ENCODE peak calls at places on chromosomes 16 and 17, in six cellular contexts. B, C, R, J, T and Y are unnamed samples.

GRCh38 chr16:84065536-84066132 is 23.0 kb upstream of the SLC38A8 start:
- DNase-seq in B (no peak), C (peak; percentile 77), R (no peak), J (peak; percentile 85), T (peak; percentile 46), Y (peak; percentile 74)

GRCh38 chr17:77285594-77286390 is 145.0 kb downstream of the SEC14L1 start:
- DNase-seq in B (peak; percentile 84), C (peak; percentile 88), R (peak; percentile 92), J (no peak), T (peak; percentile 81), Y (no peak)

GRCh38 chr17:3765981-3766380 is 35.0 kb downstream of the ITGAE start:
- DNase-seq in B (no peak), C (no peak), R (peak; percentile 43), J (no peak), T (no peak), Y (no peak)

GRCh38 chr16:52773026-52773425 is 226.1 kb upstream of the TOX3 start:
- DNase-seq in B (no peak), C (no peak), R (no peak), J (no peak), T (no peak), Y (no peak)

GRCh38 chr17:48134912-48135480 is 27.4 kb downstream of the SNX11 start:
- DNase-seq in B (no peak), C (no peak), R (no peak), J (peak; percentile 72), T (no peak), Y (peak; percentile 45)

GRCh38 chr16:79754081-79754872 is 153.7 kb upstream of the MAF start:
- DNase-seq in B (no peak), C (no peak), R (no peak), J (no peak), T (no peak), Y (no peak)

GRCh38 chr17:11240041-11240801 is 792 bp upstream of the SHISA6 start:
- DNase-seq in B (no peak), C (no peak), R (peak; percentile 74), J (peak; percentile 89), T (peak; percentile 15), Y (peak; percentile 82)

GRCh38 chr16:1741553-1742165 is 29.7 kb downstream of the NME3 start:
- DNase-seq in B (no peak), C (no peak), R (no peak), J (no peak), T (no peak), Y (no peak)

GRCh38 chr17:6603746-6604325 is 36.7 kb downstream of the KIAA0753 start:
- DNase-seq in B (no peak), C (no peak), R (no peak), J (no peak), T (no peak), Y (no peak)

GRCh38 chr17:34254651-34255380 is at the start of gene CCL2:
- DNase-seq in B (peak; percentile 72), C (peak; percentile 77), R (peak; percentile 83), J (peak; percentile 93), T (peak; percentile 50), Y (peak; percentile 52)

GRCh38 chr17:41060052-41060604 is at the start of gene KRTAP2-3:
- DNase-seq in B (no peak), C (peak; percentile 91), R (no peak), J (no peak), T (no peak), Y (no peak)

GRCh38 chr16:86044881-86045600 is 146.1 kb downstream of the IRF8 start:
- DNase-seq in B (no peak), C (no peak), R (peak; percentile 60), J (peak; percentile 47), T (peak; percentile 24), Y (no peak)

GRCh38 chr16:73043828-73044493 is 4.0 kb downstream of the ZFHX3 start:
- DNase-seq in B (no peak), C (peak; percentile 53), R (no peak), J (no peak), T (no peak), Y (no peak)

GRCh38 chr17:77475012-77475976 is 334.5 kb downstream of the SEC14L1 start:
- DNase-seq in B (no peak), C (peak; percentile 40), R (no peak), J (no peak), T (no peak), Y (no peak)

GRCh38 chr17:42276609-42277341 is 584 bp upstream of the STAT5B start:
- DNase-seq in B (peak; percentile 85), C (peak; percentile 81), R (peak; percentile 89), J (peak; percentile 88), T (peak; percentile 75), Y (peak; percentile 70)

GRCh38 chr17:28613916-28614315 is at the start of gene RSKR:
- DNase-seq in B (no peak), C (peak; percentile 4), R (no peak), J (no peak), T (no peak), Y (no peak)

GRCh38 chr17:1959871-1960569 is 65.1 kb downstream of the RTN4RL1 start:
- DNase-seq in B (no peak), C (peak; percentile 68), R (peak; percentile 39), J (no peak), T (no peak), Y (peak; percentile 45)
- H3K4me3 ChIP-seq in B (no peak overlapping the region), C (no peak overlapping the region), R (no peak overlapping the region), J (no peak overlapping the region), T (no peak overlapping the region), Y (no peak overlapping the region)

GRCh38 chr17:39750131-39751015 is 12.6 kb downstream of the GRB7 start:
- DNase-seq in B (no peak), C (no peak), R (no peak), J (peak; percentile 49), T (peak; percentile 11), Y (peak; percentile 55)

GRCh38 chr17:39751637-39752036 is 13.9 kb downstream of the GRB7 start:
- DNase-seq in B (no peak), C (no peak), R (peak; percentile 84), J (no peak), T (no peak), Y (peak; percentile 61)

GRCh38 chr17:39753514-39754160 is 15.9 kb downstream of the GRB7 start:
- DNase-seq in B (peak; percentile 85), C (peak; percentile 51), R (no peak), J (peak; percentile 84), T (peak; percentile 72), Y (peak; percentile 91)

GRCh38 chr17:39751016-39751543 is 13.3 kb downstream of the GRB7 start:
- DNase-seq in B (no peak), C (no peak), R (no peak), J (no peak), T (peak; percentile 3), Y (peak; percentile 69)

DNA sequence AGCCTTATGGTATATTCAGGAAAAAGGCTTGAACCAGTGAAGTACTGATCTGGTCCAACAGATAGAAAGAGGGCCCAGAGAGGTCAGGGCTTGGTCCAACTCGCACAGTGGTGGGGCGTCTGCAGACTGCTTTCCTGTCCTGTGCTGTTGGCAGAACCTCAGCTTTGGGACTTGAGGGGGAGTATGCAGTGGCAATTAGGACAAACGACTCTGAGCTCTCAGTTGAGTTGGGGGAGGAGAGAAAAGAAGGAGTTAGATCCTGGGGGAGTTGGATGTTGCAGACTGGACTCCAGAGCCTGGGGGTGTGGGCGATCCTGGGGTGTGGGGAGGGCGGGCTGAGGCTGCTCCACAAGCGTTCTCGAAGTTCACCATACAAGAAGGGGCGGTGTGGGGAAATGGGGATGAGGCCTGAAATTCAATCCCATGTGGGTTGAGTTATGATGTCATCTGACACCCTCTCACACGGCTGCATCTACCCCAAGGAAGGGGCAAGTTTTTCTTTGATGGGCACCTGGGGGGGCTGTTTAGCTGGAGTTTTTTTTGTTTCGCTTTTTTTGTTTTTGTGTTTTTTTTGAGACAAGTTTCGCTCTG is 14.6 kb downstream of the GRB7 start:
- DNase-seq in B (no peak), C (no peak), R (no peak), J (peak; percentile 64), T (no peak), Y (peak; percentile 60)
- H3K36me3 ChIP-seq in B (no peaks in the 10 kb centered on the region), C (no peaks in the 10 kb centered on the region), R (no peaks in the 10 kb centered on the region), J (no peaks in the 10 kb centered on the region), T (no peaks in the 10 kb centered on the region), Y (peaks cover 2% of the 10 kb centered on the region)

GRCh38 chr17:57662644-57663308 is 82.3 kb downstream of the CCDC182 start:
- DNase-seq in B (peak; percentile 96), C (peak; percentile 99), R (peak; percentile 99), J (peak; percentile 100), T (peak; percentile 87), Y (peak; percentile 98)
- H3K4me3 ChIP-seq in B (no peak overlapping the region), C (peak overlapping the region; percentile 53), R (peak overlapping the region; percentile 55), J (peak overlapping the region; percentile 77), T (no peak overlapping the region), Y (peak overlapping the region; percentile 39)

GRCh38 chr17:8892338-8892690 is 24.8 kb upstream of the PIK3R6 start:
- DNase-seq in B (no peak), C (no peak), R (no peak), J (peak; percentile 48), T (no peak), Y (peak; percentile 8)

GRCh38 chr17:8894673-8895578 is 27.5 kb upstream of the PIK3R6 start:
- DNase-seq in B (no peak), C (peak; percentile 80), R (no peak), J (peak; percentile 90), T (peak; percentile 53), Y (peak; percentile 84)

GRCh38 chr17:8893059-8893458 is 25.6 kb upstream of the PIK3R6 start:
- DNase-seq in B (no peak), C (no peak), R (no peak), J (no peak), T (no peak), Y (no peak)

GRCh38 chr17:8894189-8894611 is 26.7 kb upstream of the PIK3R6 start:
- DNase-seq in B (no peak), C (no peak), R (no peak), J (peak; percentile 86), T (peak; percentile 5), Y (peak; percentile 84)

DNA sequence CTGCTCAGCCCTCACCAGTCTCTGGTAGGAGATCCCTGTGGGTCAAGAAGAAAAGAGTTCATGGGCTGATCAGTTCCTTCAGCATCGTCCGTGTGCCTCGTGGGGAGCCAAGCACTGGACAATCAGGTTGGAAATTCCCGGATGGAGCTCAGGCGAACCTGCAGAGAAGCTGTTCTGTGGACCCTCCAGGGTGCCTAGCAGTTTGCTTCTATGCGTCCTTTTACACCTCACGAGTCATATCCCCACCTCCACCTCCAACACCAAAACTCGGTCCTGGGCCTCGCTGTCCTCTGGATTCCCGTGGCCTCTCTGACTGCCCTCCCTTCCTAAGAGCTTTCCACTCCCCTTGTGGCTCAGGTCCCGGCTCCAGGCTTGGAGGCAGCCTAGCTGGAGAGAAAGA is 26.1 kb upstream of the PIK3R6 start:
- DNase-seq in B (no peak), C (no peak), R (no peak), J (peak; percentile 70), T (no peak), Y (no peak)
- H3K36me3 ChIP-seq in B (no peaks in the 10 kb centered on the region), C (no peaks in the 10 kb centered on the region), R (no peaks in the 10 kb centered on the region), J (no peaks in the 10 kb centered on the region), T (no peaks in the 10 kb centered on the region), Y (no peaks in the 10 kb centered on the region)

DNA sequence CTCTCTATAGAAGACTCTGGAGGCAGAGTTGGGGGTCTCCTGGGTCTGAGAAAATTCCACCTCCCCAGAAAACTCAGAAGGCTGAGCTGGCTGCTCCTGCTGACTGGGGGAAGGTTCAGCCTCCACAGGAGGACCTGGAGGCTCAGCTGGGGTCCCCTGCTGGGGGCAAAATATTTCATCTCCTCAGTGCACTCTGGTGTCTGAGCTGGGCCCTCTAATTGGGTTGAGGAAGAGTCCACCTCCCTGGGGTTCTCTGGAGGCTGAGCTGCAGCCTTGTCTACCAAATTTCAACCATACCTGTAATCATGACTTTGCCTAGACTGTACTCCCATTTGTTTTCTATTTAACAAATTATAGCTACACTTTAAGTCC is 23.3 kb downstream of the RDM1 start:
- DNase-seq in B (no peak), C (no peak), R (no peak), J (no peak), T (no peak), Y (no peak)
- H3K4me3 ChIP-seq in B (no peak overlapping the region), C (no peak overlapping the region), R (no peak overlapping the region), J (no peak overlapping the region), T (no peak overlapping the region), Y (no peak overlapping the region)

GRCh38 chr17:82078433-82078832 is 12.8 kb upstream of the DUS1L start:
- DNase-seq in B (no peak), C (no peak), R (no peak), J (no peak), T (no peak), Y (no peak)
- H3K36me3 ChIP-seq in B (peaks cover 34% of the 10 kb centered on the region), C (peaks cover 56% of the 10 kb centered on the region), R (peaks cover 8% of the 10 kb centered on the region), J (peaks cover 22% of the 10 kb centered on the region), T (peaks cover 35% of the 10 kb centered on the region), Y (peaks cover 20% of the 10 kb centered on the region)